ENCODE peak calls at places on chromosome 7, in four cellular contexts. S is brain microvascular endothelial cell, H is choroid plexus epithelial cell, J is B cell. X is an unnamed sample.

GRCh38 chr7:8669501-8669851 is 236.1 kb downstream of the NXPH1 start:
- DNase-seq in S (no peak), H (no peak), J (no peak), X (no peak)

GRCh38 chr7:104926905-104927454 is 87.0 kb upstream of the KMT2E start:
- DNase-seq in S (no peak), H (no peak), J (no peak), X (no peak)

GRCh38 chr7:3482147-3482921 is 181.3 kb downstream of the SDK1 start:
- DNase-seq in S (peak; percentile 59), H (peak; percentile 81), J (no peak), X (no peak)

GRCh38 chr7:127336458-127336857 is 56.0 kb downstream of the ZNF800 start:
- DNase-seq in S (no peak), H (no peak), J (no peak), X (no peak)

GRCh38 chr7:45055016-45055415 is 33.8 kb downstream of the NACAD start:
- DNase-seq in S (no peak), H (no peak), J (no peak), X (no peak)

GRCh38 chr7:18455644-18456043 is 39.9 kb upstream of the HDAC9 start:
- DNase-seq in S (no peak), H (no peak), J (no peak), X (no peak)

GRCh38 chr7:140586517-140586916 is 54.1 kb downstream of the DENND2A start:
- DNase-seq in S (no peak), H (no peak), J (no peak), X (no peak)

GRCh38 chr7:29604702-29605101 is 41.1 kb downstream of the PRR15 start:
- DNase-seq in S (no peak), H (no peak), J (no peak), X (no peak)

GRCh38 chr7:38321515-38321944 is 48.1 kb upstream of the TARP start:
- DNase-seq in S (peak; percentile 77), H (peak; percentile 67), J (no peak), X (no peak)

GRCh38 chr7:108014200-108014599 is 11.2 kb upstream of the LAMB1 start:
- DNase-seq in S (no peak), H (peak; percentile 42), J (no peak), X (no peak)

GRCh38 chr7:135681758-135682157 is 19.4 kb downstream of the STMP1 start:
- DNase-seq in S (no peak), H (no peak), J (no peak), X (no peak)

GRCh38 chr7:139777948-139778841 is at the start of gene HIPK2:
- DNase-seq in S (peak; percentile 68), H (peak; percentile 77), J (peak; percentile 95), X (peak; percentile 63)

GRCh38 chr7:120792091-120792860 is 65.7 kb downstream of the TSPAN12 start:
- DNase-seq in S (peak; percentile 57), H (peak; percentile 84), J (peak; percentile 17), X (peak; percentile 39)

GRCh38 chr7:18064242-18064838 is 36.7 kb upstream of the PRPS1L1 start:
- DNase-seq in S (peak; percentile 16), H (peak; percentile 34), J (no peak), X (no peak)

GRCh38 chr7:78074713-78075112 is 276.1 kb downstream of the PHTF2 start:
- DNase-seq in S (no peak), H (no peak), J (no peak), X (no peak)

GRCh38 chr7:102994567-102994966 is 80.0 kb downstream of the FBXL13 start:
- DNase-seq in S (no peak), H (no peak), J (no peak), X (no peak)

GRCh38 chr7:106140406-106141173 is 28.5 kb upstream of the SYPL1 start:
- DNase-seq in S (no peak), H (no peak), J (no peak), X (no peak)

GRCh38 chr7:77450054-77450453 is 33.9 kb upstream of the GSAP start:
- DNase-seq in S (no peak), H (no peak), J (no peak), X (no peak)

GRCh38 chr7:150744041-150744656 is 6.9 kb downstream of the GIMAP5 start:
- DNase-seq in S (no peak), H (no peak), J (no peak), X (no peak)

GRCh38 chr7:72409638-72410015 is 2.5 kb downstream of the CALN1 start:
- DNase-seq in S (no peak), H (no peak), J (no peak), X (no peak)

GRCh38 chr7:17233643-17234397 is 64.6 kb upstream of the AHR start:
- DNase-seq in S (peak; percentile 24), H (peak; percentile 63), J (no peak), X (peak; percentile 46)

GRCh38 chr7:51314726-51315125 is 1.9 kb downstream of the COBL start:
- DNase-seq in S (no peak), H (no peak), J (no peak), X (no peak)

GRCh38 chr7:2817456-2817855 is 26.7 kb downstream of the GNA12 start:
- DNase-seq in S (no peak), H (no peak), J (no peak), X (no peak)

GRCh38 chr7:149772236-149772820 is 1.1 kb downstream of the ZNF467 start:
- DNase-seq in S (no peak), H (no peak), J (peak; percentile 75), X (no peak)

GRCh38 chr7:141675431-141676210 is 26.3 kb downstream of the DENND11 start:
- DNase-seq in S (no peak), H (no peak), J (no peak), X (no peak)

GRCh38 chr7:107693396-107693795 is 32.8 kb downstream of the SLC26A4 start:
- DNase-seq in S (peak; percentile 50), H (no peak), J (no peak), X (no peak)

GRCh38 chr7:48511021-48511579 is 339.8 kb downstream of the ABCA13 start:
- DNase-seq in S (no peak), H (peak; percentile 12), J (no peak), X (no peak)

GRCh38 chr7:107043916-107044346 is 574 bp upstream of the PRKAR2B start:
- DNase-seq in S (no peak), H (peak; percentile 3), J (peak; percentile 18), X (no peak)

GRCh38 chr7:88034083-88034695 is 100.1 kb downstream of the ADAM22 start:
- DNase-seq in S (no peak), H (no peak), J (no peak), X (no peak)

GRCh38 chr7:90945104-90945752 is 319.0 kb upstream of the FZD1 start:
- DNase-seq in S (no peak), H (peak; percentile 62), J (no peak), X (no peak)

DNA sequence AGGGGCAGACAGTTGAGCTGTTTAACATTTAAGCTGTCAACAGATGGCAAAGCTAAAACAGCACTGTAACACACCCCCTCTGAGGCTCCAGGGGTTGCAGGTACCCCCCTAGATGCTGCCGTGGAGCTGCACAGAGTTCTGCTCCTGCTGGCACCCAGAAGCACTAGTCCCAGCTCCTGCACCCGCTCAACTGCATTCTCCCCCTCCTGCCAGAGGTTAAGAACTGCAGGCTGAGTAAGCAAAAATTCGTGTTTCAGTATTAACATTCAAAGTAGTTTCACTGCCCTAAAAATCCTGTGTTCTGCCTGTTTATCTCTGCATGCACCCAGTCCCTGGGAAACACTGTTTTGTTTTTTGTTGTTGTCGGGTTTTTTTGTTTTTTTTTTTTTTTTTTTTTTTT is 790.8 kb upstream of the KCND2 start:
- DNase-seq in S (peak; percentile 4), H (peak; percentile 7), J (no peak), X (no peak)
- TF ChIP-seq CTCF in S (peak; percentile 72), H (peak; percentile 32), J (no peak), X (no peak)

GRCh38 chr7:154844955-154845354 is 158.0 kb downstream of the PAXIP1 start:
- DNase-seq in S (no peak), H (no peak), J (no peak), X (no peak)

GRCh38 chr7:154842608-154843007 is 160.3 kb downstream of the PAXIP1 start:
- DNase-seq in S (no peak), H (no peak), J (no peak), X (no peak)

GRCh38 chr7:154841731-154842331 is 161.1 kb downstream of the PAXIP1 start:
- DNase-seq in S (no peak), H (no peak), J (no peak), X (no peak)

GRCh38 chr7:154843670-154844237 is 159.2 kb downstream of the PAXIP1 start:
- DNase-seq in S (no peak), H (no peak), J (no peak), X (no peak)

DNA sequence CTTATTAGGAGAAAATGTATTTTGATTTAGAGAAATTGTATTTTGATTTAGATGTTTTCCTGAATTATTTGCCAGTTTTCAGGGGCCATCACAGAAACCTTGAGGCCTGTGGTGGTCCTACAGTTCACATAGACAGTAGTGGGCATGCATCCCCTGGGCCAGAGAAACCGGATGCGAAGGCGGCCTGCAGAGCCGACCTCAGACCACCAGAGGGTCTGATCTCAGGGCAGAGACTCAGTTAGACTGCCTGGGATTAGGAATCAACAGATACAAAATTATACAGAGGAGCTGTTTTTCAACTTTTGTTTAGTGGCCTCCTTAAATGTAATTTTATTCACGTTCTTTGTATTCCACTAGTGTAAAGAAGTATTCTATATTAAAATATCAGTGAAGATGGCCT is 158.4 kb downstream of the PAXIP1 start:
- DNase-seq in S (no peak), H (no peak), J (no peak), X (no peak)
- TF ChIP-seq CTCF in S (no peak), H (no peak), J (no peak), X (no peak)

GRCh38 chr7:963236-964078 is 9.0 kb upstream of the ADAP1 start:
- DNase-seq in S (no peak), H (no peak), J (peak; percentile 80), X (no peak)
- TF ChIP-seq CTCF in S (no peak), H (no peak), J (no peak), X (no peak)

DNA sequence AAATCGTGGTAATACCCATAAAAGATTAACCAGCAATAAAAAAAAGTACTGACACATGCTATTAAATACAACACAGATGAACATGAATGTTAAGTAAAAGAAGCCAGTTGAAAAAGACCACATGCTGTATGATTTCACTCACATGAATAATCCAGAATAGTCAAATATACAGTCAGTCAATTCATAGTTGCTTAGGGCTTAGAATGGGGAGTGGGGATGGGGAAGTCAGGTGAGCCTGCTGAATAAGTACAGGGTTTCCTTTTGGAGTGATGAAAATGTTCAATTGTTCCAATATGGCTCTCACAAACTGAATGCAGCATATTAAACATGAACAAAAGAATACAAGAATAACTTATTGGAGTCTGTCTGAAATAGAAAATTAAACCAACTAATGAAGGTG is 1.8 kb downstream of the COA1 start:
- DNase-seq in S (no peak), H (no peak), J (no peak), X (no peak)
- TF ChIP-seq CTCF in S (no peak), H (no peak), J (no peak), X (no peak)

GRCh38 chr7:99497771-99498545 is 2.1 kb downstream of the ZNF394 start:
- DNase-seq in S (no peak), H (no peak), J (no peak), X (no peak)

GRCh38 chr7:99500637-99501009 is 542 bp upstream of the ZNF394 start:
- DNase-seq in S (no peak), H (no peak), J (no peak), X (no peak)

GRCh38 chr7:99498546-99498944 is 1.5 kb downstream of the ZNF394 start:
- DNase-seq in S (no peak), H (no peak), J (no peak), X (no peak)

GRCh38 chr7:99499356-99499712 is 747 bp downstream of the ZNF394 start:
- DNase-seq in S (no peak), H (no peak), J (peak; percentile 41), X (no peak)

GRCh38 chr7:99499713-99500636 is at the start of gene ZNF394:
- DNase-seq in S (peak; percentile 84), H (peak; percentile 93), J (peak; percentile 88), X (peak; percentile 85)
- TF ChIP-seq CTCF in S (peak; percentile 12), H (no peak), J (peak; percentile 11), X (no peak)

GRCh38 chr7:55250313-55250712 is 114.8 kb upstream of the LANCL2 start:
- DNase-seq in S (no peak), H (peak; percentile 23), J (no peak), X (no peak)
- TF ChIP-seq CTCF in S (peak; percentile 77), H (peak; percentile 63), J (no peak), X (no peak)

X was measured in natural killer cell.